ENCODE peak calls at places on chromosomes 2 and 18, in nine cellular contexts. One of them, this sample, is unnamed. For H3K9me3, the result is how much of the 10 kb centered on the place peaks cover.

GRCh38 chr2:111919362-111919761 is 21.0 kb downstream of the MERTK start:
- DNase-seq in CD8-positive, alpha-beta T cell: no peak
- DNase-seq in body of pancreas: no peak
- DNase-seq in effector memory CD4-positive, alpha-beta T cell: no peak
- DNase-seq in IMR-90: no peak
- DNase-seq in naive thymus-derived CD4-positive, alpha-beta T cell: no peak
- DNase-seq in endodermal cell: peak
- DNase-seq in keratinocyte: no peak
- DNase-seq in H9: no peak
- DNase-seq in this sample: no peak

GRCh38 chr18:68648191-68648590 is 66.7 kb downstream of the TMX3 start:
- DNase-seq in endodermal cell: no peak
- DNase-seq in CD8-positive, alpha-beta T cell: no peak
- DNase-seq in body of pancreas: no peak
- DNase-seq in naive thymus-derived CD4-positive, alpha-beta T cell: no peak
- DNase-seq in IMR-90: no peak
- DNase-seq in H9: no peak
- DNase-seq in keratinocyte: no peak
- DNase-seq in effector memory CD4-positive, alpha-beta T cell: no peak
- DNase-seq in this sample: no peak

GRCh38 chr2:26178746-26179436 is 6.0 kb downstream of the GAREM2 start:
- DNase-seq in CD8-positive, alpha-beta T cell: no peak
- DNase-seq in IMR-90: no peak
- DNase-seq in effector memory CD4-positive, alpha-beta T cell: no peak
- DNase-seq in body of pancreas: no peak
- DNase-seq in endodermal cell: peak
- DNase-seq in H9: peak
- DNase-seq in keratinocyte: no peak
- DNase-seq in naive thymus-derived CD4-positive, alpha-beta T cell: no peak
- DNase-seq in this sample: no peak

GRCh38 chr2:241636983-241637232 is at the start of gene THAP4:
- DNase-seq in effector memory CD4-positive, alpha-beta T cell: peak
- DNase-seq in H9: no peak
- DNase-seq in keratinocyte: no peak
- DNase-seq in endodermal cell: no peak
- DNase-seq in CD8-positive, alpha-beta T cell: no peak
- DNase-seq in body of pancreas: peak
- DNase-seq in IMR-90: no peak
- DNase-seq in naive thymus-derived CD4-positive, alpha-beta T cell: no peak
- DNase-seq in this sample: peak

GRCh38 chr2:232633413-232634318 is at the start of gene EFHD1:
- DNase-seq in naive thymus-derived CD4-positive, alpha-beta T cell: peak
- DNase-seq in endodermal cell: peak
- DNase-seq in CD8-positive, alpha-beta T cell: peak
- DNase-seq in keratinocyte: peak
- DNase-seq in body of pancreas: peak
- DNase-seq in effector memory CD4-positive, alpha-beta T cell: peak
- DNase-seq in H9: peak
- DNase-seq in IMR-90: peak
- DNase-seq in this sample: peak

GRCh38 chr2:122007577-122007976 is 252.1 kb downstream of the TSN start:
- DNase-seq in H9: no peak
- DNase-seq in effector memory CD4-positive, alpha-beta T cell: no peak
- DNase-seq in keratinocyte: no peak
- DNase-seq in CD8-positive, alpha-beta T cell: no peak
- DNase-seq in IMR-90: no peak
- DNase-seq in body of pancreas: no peak
- DNase-seq in naive thymus-derived CD4-positive, alpha-beta T cell: no peak
- DNase-seq in endodermal cell: peak
- DNase-seq in this sample: no peak

GRCh38 chr2:134391751-134392160 is 137.9 kb downstream of the MGAT5 start:
- DNase-seq in endodermal cell: no peak
- DNase-seq in body of pancreas: peak
- DNase-seq in H9: no peak
- DNase-seq in keratinocyte: peak
- DNase-seq in IMR-90: peak
- DNase-seq in CD8-positive, alpha-beta T cell: no peak
- DNase-seq in naive thymus-derived CD4-positive, alpha-beta T cell: no peak
- DNase-seq in effector memory CD4-positive, alpha-beta T cell: no peak
- DNase-seq in this sample: no peak

GRCh38 chr2:97664636-97664970 is 759 bp upstream of the ACTR1B start:
- DNase-seq in CD8-positive, alpha-beta T cell: no peak
- DNase-seq in H9: no peak
- DNase-seq in body of pancreas: peak
- DNase-seq in effector memory CD4-positive, alpha-beta T cell: no peak
- DNase-seq in keratinocyte: no peak
- DNase-seq in endodermal cell: no peak
- DNase-seq in IMR-90: no peak
- DNase-seq in naive thymus-derived CD4-positive, alpha-beta T cell: no peak
- DNase-seq in this sample: no peak

GRCh38 chr18:58666176-58666575 is 5.1 kb upstream of the MALT1 start:
- DNase-seq in naive thymus-derived CD4-positive, alpha-beta T cell: no peak
- DNase-seq in CD8-positive, alpha-beta T cell: no peak
- DNase-seq in H9: no peak
- DNase-seq in body of pancreas: no peak
- DNase-seq in effector memory CD4-positive, alpha-beta T cell: no peak
- DNase-seq in endodermal cell: no peak
- DNase-seq in keratinocyte: no peak
- DNase-seq in IMR-90: no peak
- DNase-seq in this sample: no peak

GRCh38 chr18:5073026-5073944 is 123.8 kb downstream of the AKAIN1 start:
- DNase-seq in keratinocyte: no peak
- DNase-seq in naive thymus-derived CD4-positive, alpha-beta T cell: peak
- DNase-seq in CD8-positive, alpha-beta T cell: no peak
- DNase-seq in endodermal cell: peak
- DNase-seq in effector memory CD4-positive, alpha-beta T cell: no peak
- DNase-seq in body of pancreas: peak
- DNase-seq in H9: peak
- DNase-seq in IMR-90: peak
- DNase-seq in this sample: no peak

GRCh38 chr2:224039080-224039769 is at the start of gene SERPINE2:
- DNase-seq in H9: peak
- DNase-seq in keratinocyte: no peak
- DNase-seq in endodermal cell: peak
- DNase-seq in effector memory CD4-positive, alpha-beta T cell: no peak
- DNase-seq in CD8-positive, alpha-beta T cell: peak
- DNase-seq in IMR-90: peak
- DNase-seq in body of pancreas: peak
- DNase-seq in naive thymus-derived CD4-positive, alpha-beta T cell: peak
- DNase-seq in this sample: no peak

GRCh38 chr2:67103161-67103560 is 294.0 kb upstream of the ETAA1 start:
- DNase-seq in H9: no peak
- DNase-seq in keratinocyte: no peak
- DNase-seq in endodermal cell: no peak
- DNase-seq in CD8-positive, alpha-beta T cell: no peak
- DNase-seq in effector memory CD4-positive, alpha-beta T cell: no peak
- DNase-seq in naive thymus-derived CD4-positive, alpha-beta T cell: no peak
- DNase-seq in IMR-90: no peak
- DNase-seq in body of pancreas: no peak
- DNase-seq in this sample: no peak

DNA sequence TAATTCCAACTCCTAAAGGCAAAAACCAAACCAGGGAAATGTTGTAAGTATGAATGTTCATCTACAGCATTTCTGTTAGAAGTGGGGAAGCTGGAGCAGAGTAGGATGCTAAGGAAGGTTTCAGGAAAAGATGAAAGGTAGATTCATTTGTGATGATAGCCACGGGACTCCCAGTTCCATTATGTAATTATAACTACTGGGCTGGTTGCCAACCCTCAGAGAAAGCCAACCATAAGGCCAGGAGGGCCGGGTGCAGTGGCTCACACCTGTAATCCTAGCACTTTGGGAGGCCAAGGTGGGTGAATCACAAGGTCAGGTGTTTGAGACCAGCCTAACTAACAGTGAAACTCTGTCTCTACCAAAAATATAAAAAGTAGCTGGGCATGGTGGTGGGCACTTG is 288.9 kb upstream of the ETAA1 start:
- DNase-seq in endodermal cell: no peak
- DNase-seq in effector memory CD4-positive, alpha-beta T cell: no peak
- DNase-seq in naive thymus-derived CD4-positive, alpha-beta T cell: no peak
- DNase-seq in IMR-90: no peak
- DNase-seq in keratinocyte: no peak
- DNase-seq in H9: no peak
- DNase-seq in CD8-positive, alpha-beta T cell: no peak
- DNase-seq in body of pancreas: peak
- DNase-seq in this sample: no peak
- H3K9me3 ChIP-seq in endodermal cell: under half
- H3K9me3 ChIP-seq in effector memory CD4-positive, alpha-beta T cell: under half
- H3K9me3 ChIP-seq in naive thymus-derived CD4-positive, alpha-beta T cell: under half
- H3K9me3 ChIP-seq in IMR-90: under half
- H3K9me3 ChIP-seq in keratinocyte: under half
- H3K9me3 ChIP-seq in H9: under half
- H3K9me3 ChIP-seq in CD8-positive, alpha-beta T cell: under half
- H3K9me3 ChIP-seq in body of pancreas: under half
- H3K9me3 ChIP-seq in this sample: under half

GRCh38 chr2:237650455-237650850 is 23.1 kb downstream of the LRRFIP1 start:
- DNase-seq in IMR-90: no peak
- DNase-seq in H9: peak
- DNase-seq in endodermal cell: no peak
- DNase-seq in CD8-positive, alpha-beta T cell: no peak
- DNase-seq in naive thymus-derived CD4-positive, alpha-beta T cell: no peak
- DNase-seq in keratinocyte: no peak
- DNase-seq in effector memory CD4-positive, alpha-beta T cell: no peak
- DNase-seq in body of pancreas: peak
- DNase-seq in this sample: no peak

GRCh38 chr2:237652181-237652580 is 24.8 kb downstream of the LRRFIP1 start:
- DNase-seq in body of pancreas: no peak
- DNase-seq in endodermal cell: no peak
- DNase-seq in keratinocyte: no peak
- DNase-seq in IMR-90: no peak
- DNase-seq in naive thymus-derived CD4-positive, alpha-beta T cell: no peak
- DNase-seq in H9: no peak
- DNase-seq in effector memory CD4-positive, alpha-beta T cell: no peak
- DNase-seq in CD8-positive, alpha-beta T cell: no peak
- DNase-seq in this sample: no peak

GRCh38 chr2:237651761-237652160 is 24.4 kb downstream of the LRRFIP1 start:
- DNase-seq in body of pancreas: no peak
- DNase-seq in H9: no peak
- DNase-seq in naive thymus-derived CD4-positive, alpha-beta T cell: no peak
- DNase-seq in CD8-positive, alpha-beta T cell: no peak
- DNase-seq in keratinocyte: no peak
- DNase-seq in endodermal cell: no peak
- DNase-seq in IMR-90: no peak
- DNase-seq in effector memory CD4-positive, alpha-beta T cell: no peak
- DNase-seq in this sample: no peak

GRCh38 chr2:237653791-237654558 is 26.6 kb downstream of the LRRFIP1 start:
- DNase-seq in body of pancreas: no peak
- DNase-seq in IMR-90: no peak
- DNase-seq in effector memory CD4-positive, alpha-beta T cell: no peak
- DNase-seq in naive thymus-derived CD4-positive, alpha-beta T cell: no peak
- DNase-seq in keratinocyte: no peak
- DNase-seq in H9: no peak
- DNase-seq in endodermal cell: no peak
- DNase-seq in CD8-positive, alpha-beta T cell: no peak
- DNase-seq in this sample: no peak

GRCh38 chr2:237652854-237653253 is 25.5 kb downstream of the LRRFIP1 start:
- DNase-seq in body of pancreas: no peak
- DNase-seq in IMR-90: no peak
- DNase-seq in effector memory CD4-positive, alpha-beta T cell: no peak
- DNase-seq in keratinocyte: no peak
- DNase-seq in CD8-positive, alpha-beta T cell: no peak
- DNase-seq in endodermal cell: no peak
- DNase-seq in naive thymus-derived CD4-positive, alpha-beta T cell: no peak
- DNase-seq in H9: no peak
- DNase-seq in this sample: no peak
- H3K9me3 ChIP-seq in body of pancreas: under half
- H3K9me3 ChIP-seq in IMR-90: under half
- H3K9me3 ChIP-seq in effector memory CD4-positive, alpha-beta T cell: under half
- H3K9me3 ChIP-seq in keratinocyte: under half
- H3K9me3 ChIP-seq in CD8-positive, alpha-beta T cell: under half
- H3K9me3 ChIP-seq in endodermal cell: half or more
- H3K9me3 ChIP-seq in naive thymus-derived CD4-positive, alpha-beta T cell: under half
- H3K9me3 ChIP-seq in H9: under half
- H3K9me3 ChIP-seq in this sample: under half

DNA sequence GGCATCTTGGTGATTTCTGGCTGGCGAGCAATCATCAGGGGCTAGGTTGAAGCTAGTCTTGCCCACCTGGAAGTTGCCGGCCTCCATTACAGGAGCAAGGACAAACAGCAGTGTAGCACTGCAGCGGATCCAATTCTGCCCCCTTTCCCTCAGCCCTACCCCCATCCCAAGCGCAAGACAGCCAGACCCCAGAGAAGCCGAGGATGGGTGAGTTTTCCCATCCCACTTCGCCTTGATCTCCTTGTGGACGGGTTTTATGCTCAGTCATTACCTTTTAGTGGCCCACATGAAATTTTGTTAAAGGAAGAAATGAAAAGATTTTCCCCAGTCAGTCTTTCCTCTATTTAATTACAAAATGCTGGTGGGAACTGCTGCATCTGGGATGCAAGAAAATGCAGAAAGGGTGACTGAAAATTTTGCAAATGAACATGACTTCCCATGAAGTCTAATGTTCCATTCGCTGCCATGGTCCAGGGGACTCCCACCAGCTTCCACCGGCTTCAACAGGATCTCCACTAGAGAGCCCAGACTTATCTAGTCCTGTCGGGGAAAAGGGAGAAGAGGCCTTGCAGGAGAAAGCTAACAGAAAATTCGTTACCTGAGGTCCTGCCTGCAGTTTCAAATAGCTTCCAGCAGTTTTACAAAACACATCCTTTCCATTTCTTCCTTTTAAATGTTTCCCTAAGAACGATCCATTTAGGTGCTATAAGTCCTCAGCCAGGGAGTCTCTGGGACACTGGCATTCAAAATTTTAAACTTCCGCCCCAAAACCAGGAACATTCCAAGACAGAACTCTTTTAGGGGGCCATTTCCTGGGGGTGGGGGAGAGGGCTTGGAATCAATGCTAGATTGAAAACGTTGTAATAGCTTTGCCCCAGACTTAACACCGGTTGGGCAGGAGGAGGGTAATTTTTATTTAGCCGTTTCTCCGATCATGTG is 1.9 kb upstream of the HOXD9 start:
- DNase-seq in IMR-90: no peak
- DNase-seq in body of pancreas: no peak
- DNase-seq in endodermal cell: peak
- DNase-seq in naive thymus-derived CD4-positive, alpha-beta T cell: no peak
- DNase-seq in CD8-positive, alpha-beta T cell: no peak
- DNase-seq in effector memory CD4-positive, alpha-beta T cell: no peak
- DNase-seq in H9: peak
- DNase-seq in keratinocyte: no peak
- DNase-seq in this sample: no peak
- H3K9me3 ChIP-seq in IMR-90: under half
- H3K9me3 ChIP-seq in body of pancreas: under half
- H3K9me3 ChIP-seq in endodermal cell: under half
- H3K9me3 ChIP-seq in naive thymus-derived CD4-positive, alpha-beta T cell: under half
- H3K9me3 ChIP-seq in CD8-positive, alpha-beta T cell: under half
- H3K9me3 ChIP-seq in effector memory CD4-positive, alpha-beta T cell: under half
- H3K9me3 ChIP-seq in H9: under half
- H3K9me3 ChIP-seq in keratinocyte: under half
- H3K9me3 ChIP-seq in this sample: under half

DNA sequence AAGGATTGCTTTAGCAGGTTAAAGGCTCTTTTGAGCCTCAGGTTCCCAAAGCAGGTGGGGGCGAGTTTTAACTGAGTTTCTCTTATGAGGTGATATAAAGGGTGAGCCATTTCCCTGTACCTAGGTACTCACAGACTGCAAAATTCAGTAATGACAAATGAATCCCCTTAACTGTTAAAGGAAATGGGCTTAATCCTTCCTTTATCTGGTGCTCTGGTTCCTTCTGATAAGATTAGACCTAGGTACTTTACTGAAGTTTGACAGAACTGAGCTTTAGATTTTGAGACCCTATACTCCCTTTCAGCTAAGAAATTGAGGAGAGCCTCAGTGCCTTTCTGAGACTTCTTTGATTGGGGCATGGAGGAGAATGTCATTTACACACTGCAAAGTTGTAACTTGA is 42.6 kb downstream of the STK17B start:
- DNase-seq in IMR-90: no peak
- DNase-seq in endodermal cell: no peak
- DNase-seq in keratinocyte: no peak
- DNase-seq in effector memory CD4-positive, alpha-beta T cell: no peak
- DNase-seq in H9: no peak
- DNase-seq in naive thymus-derived CD4-positive, alpha-beta T cell: no peak
- DNase-seq in body of pancreas: no peak
- DNase-seq in CD8-positive, alpha-beta T cell: no peak
- DNase-seq in this sample: no peak
- H3K9me3 ChIP-seq in IMR-90: under half
- H3K9me3 ChIP-seq in endodermal cell: half or more
- H3K9me3 ChIP-seq in keratinocyte: under half
- H3K9me3 ChIP-seq in effector memory CD4-positive, alpha-beta T cell: under half
- H3K9me3 ChIP-seq in H9: under half
- H3K9me3 ChIP-seq in naive thymus-derived CD4-positive, alpha-beta T cell: under half
- H3K9me3 ChIP-seq in body of pancreas: under half
- H3K9me3 ChIP-seq in CD8-positive, alpha-beta T cell: under half
- H3K9me3 ChIP-seq in this sample: under half